ENCODE peak calls at places on chromosomes 6 and 20, in seven cellular contexts. T is PC-3, H is OCI-LY7, K is GM23338, P is MM.1S, E is hepatocyte, B is PC-9. S is an unnamed sample.

GRCh38 chr20:50713677-50714101 is 17.7 kb upstream of the PARD6B start:
- DNase-seq in K (peak; percentile 78), T (peak; percentile 39), E (peak; percentile 59), B (no peak), P (no peak), H (no peak), S (no peak)

GRCh38 chr6:154157082-154157481 is 118.0 kb downstream of the OPRM1 start:
- DNase-seq in B (no peak), K (no peak), T (no peak), E (no peak), P (peak; percentile 57), H (no peak), S (no peak)

GRCh38 chr6:2232445-2232844 is 13.0 kb downstream of the GMDS start:
- DNase-seq in P (no peak), T (no peak), B (no peak), H (no peak), E (no peak), K (no peak), S (no peak)

GRCh38 chr20:48359692-48360337 is 468.0 kb downstream of the PREX1 start:
- DNase-seq in B (no peak), E (no peak), H (peak; percentile 74), T (no peak), P (peak; percentile 74), K (no peak), S (no peak)

GRCh38 chr6:14275493-14275851 is 157.9 kb downstream of the CD83 start:
- DNase-seq in P (no peak), E (no peak), K (no peak), H (no peak), B (no peak), T (no peak), S (no peak)

GRCh38 chr20:12984069-12984765 is 24.6 kb upstream of the SPTLC3 start:
- DNase-seq in K (no peak), T (peak; percentile 7), P (no peak), H (no peak), B (no peak), E (peak; percentile 11), S (no peak)

GRCh38 chr6:122869437-122870024 is 80.5 kb downstream of the SMPDL3A start:
- DNase-seq in P (peak; percentile 56), T (peak; percentile 57), K (peak; percentile 71), B (peak; percentile 59), H (peak; percentile 9), E (peak; percentile 77), S (peak; percentile 60)

GRCh38 chr6:16511048-16511660 is 250.1 kb downstream of the ATXN1 start:
- DNase-seq in H (peak; percentile 5), K (peak; percentile 62), T (peak; percentile 66), P (no peak), B (no peak), E (peak; percentile 52), S (peak; percentile 38)

GRCh38 chr6:1832844-1833787 is 223.4 kb downstream of the FOXC1 start:
- DNase-seq in P (no peak), B (no peak), T (peak; percentile 72), K (no peak), E (no peak), H (no peak), S (peak; percentile 61)

GRCh38 chr20:10783660-10784336 is 110.0 kb upstream of the JAG1 start:
- DNase-seq in P (no peak), T (no peak), E (peak; percentile 47), K (peak; percentile 62), B (no peak), H (no peak), S (no peak)

GRCh38 chr6:74671558-74672025 is 534.3 kb downstream of the COL12A1 start:
- DNase-seq in H (no peak), T (peak; percentile 4), E (no peak), K (no peak), B (no peak), P (no peak), S (no peak)

GRCh38 chr20:1820137-1821074 is 74.8 kb upstream of the SIRPA start:
- DNase-seq in E (no peak), B (no peak), P (peak; percentile 58), H (no peak), T (peak; percentile 53), K (no peak), S (no peak)

GRCh38 chr6:134020543-134020942 is 31.9 kb downstream of the SLC2A12 start:
- DNase-seq in H (no peak), K (no peak), E (no peak), B (no peak), T (no peak), P (no peak), S (no peak)

GRCh38 chr20:62723351-62723750 is 14.7 kb downstream of the NTSR1 start:
- DNase-seq in B (peak; percentile 17), P (no peak), T (peak; percentile 35), K (no peak), H (no peak), E (no peak), S (no peak)

GRCh38 chr6:125834347-125834746 is 43.6 kb downstream of the NCOA7 start:
- DNase-seq in H (no peak), P (no peak), T (no peak), K (no peak), E (no peak), B (no peak), S (no peak)

GRCh38 chr6:24949020-24949569 is 13.3 kb upstream of the RIPOR2 start:
- DNase-seq in T (no peak), K (no peak), E (no peak), P (peak; percentile 26), B (no peak), H (peak; percentile 71), S (no peak)

GRCh38 chr6:79574636-79575035 is 37.4 kb upstream of the LCA5 start:
- DNase-seq in E (peak; percentile 19), B (peak; percentile 53), H (no peak), T (peak; percentile 66), K (peak; percentile 46), P (no peak), S (no peak)

GRCh38 chr20:43982886-43983285 is 68.2 kb downstream of the TOX2 start:
- DNase-seq in H (no peak), B (no peak), P (no peak), E (no peak), T (no peak), K (no peak), S (no peak)

GRCh38 chr20:43983904-43984361 is 69.3 kb downstream of the TOX2 start:
- DNase-seq in P (no peak), K (no peak), T (no peak), B (no peak), E (no peak), H (no peak), S (no peak)

GRCh38 chr20:43984587-43984986 is 69.9 kb downstream of the TOX2 start:
- DNase-seq in T (no peak), E (no peak), H (no peak), P (no peak), B (no peak), K (no peak), S (no peak)

GRCh38 chr20:43982016-43982415 is 67.4 kb downstream of the TOX2 start:
- DNase-seq in B (no peak), K (no peak), P (no peak), T (no peak), E (no peak), H (no peak), S (no peak)

DNA sequence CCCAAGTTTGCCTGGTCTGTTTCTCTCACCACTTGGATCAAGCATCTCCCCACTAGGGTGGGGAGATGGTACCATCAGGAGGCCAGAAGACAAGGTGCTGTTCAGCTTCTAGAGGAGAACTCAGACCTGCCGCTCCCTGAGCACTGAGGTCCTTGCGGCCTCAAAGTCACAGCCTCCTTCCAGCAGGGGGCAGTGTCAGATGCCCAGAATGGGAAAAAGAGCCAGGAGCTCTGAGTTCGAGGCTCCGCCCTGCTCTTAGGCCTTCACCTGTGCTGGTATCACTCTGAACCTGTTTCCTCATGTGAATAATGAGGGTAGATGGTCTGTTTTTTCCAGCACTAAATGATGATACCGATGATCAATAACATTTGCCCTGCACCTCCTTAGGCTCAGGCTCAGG is 68.7 kb downstream of the TOX2 start:
- DNase-seq in B (no peak), E (no peak), K (peak; percentile 62), T (peak; percentile 19), P (peak; percentile 30), H (peak; percentile 16), S (no peak)
- TF ChIP-seq CTCF in B (peak; percentile 65), E (no peak), K (peak; percentile 67), T (peak; percentile 75), P (peak; percentile 60), H (peak; percentile 73), S (peak; percentile 52)

DNA sequence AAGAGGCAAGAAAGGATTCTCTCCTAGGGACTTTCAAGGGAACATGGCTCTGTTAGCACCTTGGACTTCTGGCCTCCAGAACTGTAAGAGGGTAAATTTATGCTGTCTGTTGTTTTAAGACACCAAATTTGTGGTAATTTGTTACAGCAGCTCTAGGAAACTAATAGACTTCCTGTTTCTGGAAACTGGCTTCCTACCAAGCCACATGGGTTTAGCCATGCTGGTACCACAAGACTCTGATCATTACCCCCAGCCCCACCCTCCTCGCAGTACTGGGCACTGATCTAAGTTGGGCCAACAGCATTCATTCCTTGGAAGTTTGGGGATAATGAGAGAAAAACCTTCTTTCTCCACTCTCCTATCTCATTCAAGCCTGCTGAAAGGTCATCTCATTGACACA is 109.5 kb upstream of the SMLR1 start:
- DNase-seq in T (no peak), B (no peak), E (no peak), P (no peak), K (no peak), H (no peak), S (no peak)
- H3K9me2 ChIP-seq in T (no peaks in the 10 kb centered on the region), B (no peaks in the 10 kb centered on the region), E (no peaks in the 10 kb centered on the region), P (no peaks in the 10 kb centered on the region), K (peaks cover 9% of the 10 kb centered on the region), H (no peaks in the 10 kb centered on the region), S (no peaks in the 10 kb centered on the region)

GRCh38 chr20:24677626-24678328 is 208.3 kb downstream of the SYNDIG1 start:
- DNase-seq in B (no peak), K (peak; percentile 3), E (peak; percentile 19), H (no peak), T (no peak), P (no peak), S (no peak)
- TF ChIP-seq CTCF in B (no peak), K (peak; percentile 30), E (no peak), H (no peak), T (no peak), P (no peak), S (no peak)

GRCh38 chr6:159493888-159494632 is 199.0 kb downstream of the SOD2 start:
- DNase-seq in B (no peak), P (no peak), H (no peak), T (no peak), E (no peak), K (no peak), S (no peak)
- H3K9me2 ChIP-seq in B (no peaks in the 10 kb centered on the region), P (no peaks in the 10 kb centered on the region), H (no peaks in the 10 kb centered on the region), T (no peaks in the 10 kb centered on the region), E (no peaks in the 10 kb centered on the region), K (peaks cover 7% of the 10 kb centered on the region), S (no peaks in the 10 kb centered on the region)

GRCh38 chr20:23643665-23644064 is 5.9 kb upstream of the CST3 start:
- DNase-seq in T (no peak), K (no peak), B (no peak), H (no peak), E (no peak), P (no peak), S (no peak)

GRCh38 chr20:23640018-23640872 is 2.5 kb upstream of the CST3 start:
- DNase-seq in T (no peak), P (no peak), K (no peak), H (no peak), E (no peak), B (no peak), S (no peak)

GRCh38 chr20:23640873-23641667 is 3.3 kb upstream of the CST3 start:
- DNase-seq in T (no peak), K (no peak), B (no peak), P (no peak), E (no peak), H (no peak), S (no peak)

GRCh38 chr20:23644159-23644558 is 6.4 kb upstream of the CST3 start:
- DNase-seq in P (no peak), T (no peak), H (no peak), B (peak; percentile 33), K (no peak), E (no peak), S (no peak)

GRCh38 chr20:23641936-23642751 is 4.4 kb upstream of the CST3 start:
- DNase-seq in P (no peak), T (peak; percentile 75), E (peak; percentile 62), B (peak; percentile 97), K (no peak), H (no peak), S (no peak)
- TF ChIP-seq CTCF in P (no peak), T (no peak), E (no peak), B (no peak), K (no peak), H (no peak), S (no peak)

S was measured in SK-N-SH.